ENCODE peak calls at places on chromosomes 4 and X, in seven cellular contexts. B is GM13976, S is NCI-H1930, K is stomach, M is Ammon's horn, F is NCI-H510A, U is Kasumi-1. Y is an unnamed sample.

GRCh38 chr4:3829954-3830773 is 64.0 kb downstream of the ADRA2C start:
- DNase-seq in B (no peak), S (no peak), K (no peak), M (no peak), F (no peak), U (no peak), Y (no peak)

GRCh38 chr4:7868892-7869471 is 70.7 kb downstream of the AFAP1 start:
- DNase-seq in B (no peak), S (no peak), K (no peak), M (no peak), F (no peak), U (no peak), Y (no peak)

GRCh38 chr4:6372649-6373525 is 99.5 kb downstream of the PPP2R2C start:
- DNase-seq in B (peak), S (peak), K (no peak), M (peak), F (peak), U (no peak), Y (peak)

GRCh38 chr4:149823770-149824221 is 8.2 kb upstream of the IQCM start:
- DNase-seq in B (no peak), S (no peak), K (no peak), M (peak), F (no peak), U (no peak), Y (no peak)

GRCh38 chr4:185644408-185644807 is 109.1 kb upstream of the PDLIM3 start:
- DNase-seq in B (no peak), S (no peak), K (no peak), M (no peak), F (no peak), U (no peak), Y (no peak)

GRCh38 chr4:147360301-147360700 is 120.6 kb upstream of the EDNRA start:
- DNase-seq in B (no peak), S (no peak), K (no peak), M (no peak), F (no peak), U (no peak), Y (no peak)

GRCh38 chrX:24253030-24253429 is 60.8 kb downstream of the SUPT20HL2 start:
- DNase-seq in B (no peak), S (no peak), K (no peak), M (no peak), F (no peak), U (no peak), Y (no peak)

GRCh38 chr4:87934157-87934704 is 41.3 kb upstream of the SPP1 start:
- DNase-seq in B (no peak), S (no peak), K (no peak), M (no peak), F (no peak), U (no peak), Y (no peak)

GRCh38 chr4:52822583-52823477 is 39.3 kb upstream of the RASL11B start:
- DNase-seq in B (no peak), S (no peak), K (no peak), M (no peak), F (no peak), U (no peak), Y (no peak)

GRCh38 chrX:19174401-19175025 is 52.2 kb upstream of the ADGRG2 start:
- DNase-seq in B (no peak), S (no peak), K (no peak), M (no peak), F (no peak), U (no peak), Y (no peak)

GRCh38 chr4:6395466-6396228 is 76.8 kb downstream of the PPP2R2C start:
- DNase-seq in B (no peak), S (no peak), K (no peak), M (no peak), F (no peak), U (no peak), Y (no peak)

GRCh38 chr4:169337510-169337909 is 66.8 kb upstream of the SH3RF1 start:
- DNase-seq in B (no peak), S (no peak), K (no peak), M (no peak), F (no peak), U (no peak), Y (no peak)

GRCh38 chr4:18075823-18076433 is 54.4 kb upstream of the LCORL start:
- DNase-seq in B (no peak), S (no peak), K (peak), M (peak), F (no peak), U (peak), Y (peak)

GRCh38 chrX:120468071-120468470 is 1.0 kb downstream of the LAMP2 start:
- DNase-seq in B (peak), S (no peak), K (no peak), M (no peak), F (no peak), U (no peak), Y (peak)

GRCh38 chr4:73311428-73311827 is 52.8 kb upstream of the ANKRD17 start:
- DNase-seq in B (no peak), S (no peak), K (no peak), M (no peak), F (no peak), U (peak), Y (peak)

GRCh38 chr4:8765084-8765483 is 106.6 kb downstream of the HMX1 start:
- DNase-seq in B (no peak), S (no peak), K (no peak), M (no peak), F (no peak), U (no peak), Y (no peak)

GRCh38 chrX:13418126-13419091 is 98.6 kb upstream of the ATXN3L start:
- DNase-seq in B (no peak), S (no peak), K (no peak), M (no peak), F (no peak), U (no peak), Y (no peak)

GRCh38 chr4:82268050-82268825 is 105.6 kb downstream of the HNRNPD start:
- DNase-seq in B (peak), S (peak), K (peak), M (peak), F (peak), U (peak), Y (peak)

GRCh38 chrX:119734897-119735339 is 23.5 kb upstream of the SOWAHD start:
- DNase-seq in B (no peak), S (no peak), K (peak), M (peak), F (peak), U (no peak), Y (no peak)

GRCh38 chr4:183185018-183185417 is 86.0 kb downstream of the WWC2 start:
- DNase-seq in B (no peak), S (no peak), K (no peak), M (no peak), F (no peak), U (no peak), Y (peak)

GRCh38 chrX:56279869-56280268 is 47.7 kb downstream of the KLF8 start:
- DNase-seq in B (no peak), S (no peak), K (no peak), M (no peak), F (no peak), U (no peak), Y (no peak)

GRCh38 chrX:20515841-20516461 is 249.2 kb upstream of the RPS6KA3 start:
- DNase-seq in B (peak), S (no peak), K (no peak), M (no peak), F (no peak), U (peak), Y (peak)

GRCh38 chr4:106358899-106359298 is 9.7 kb downstream of the GIMD1 start:
- DNase-seq in B (no peak), S (no peak), K (no peak), M (no peak), F (no peak), U (peak), Y (peak)

GRCh38 chr4:2832309-2832980 is 11.2 kb upstream of the ADD1 start:
- DNase-seq in B (peak), S (no peak), K (no peak), M (no peak), F (no peak), U (no peak), Y (no peak)

GRCh38 chr4:108821056-108821925 is 58.4 kb upstream of the ETNPPL start:
- DNase-seq in B (no peak), S (no peak), K (no peak), M (no peak), F (no peak), U (no peak), Y (no peak)

GRCh38 chr4:113080050-113080449 is 30.6 kb downstream of the ANK2 start:
- DNase-seq in B (no peak), S (no peak), K (no peak), M (peak), F (no peak), U (no peak), Y (no peak)

GRCh38 chr4:180455226-180455625 is 1788.0 kb upstream of the TENM3 start:
- DNase-seq in B (no peak), S (no peak), K (no peak), M (no peak), F (peak), U (no peak), Y (no peak)

GRCh38 chr4:88573995-88574394 is 18.3 kb upstream of the HERC3 start:
- DNase-seq in B (no peak), S (no peak), K (no peak), M (no peak), F (no peak), U (no peak), Y (no peak)

GRCh38 chrX:132086717-132087116 is 41.1 kb downstream of the FRMD7 start:
- DNase-seq in B (no peak), S (no peak), K (no peak), M (no peak), F (no peak), U (no peak), Y (no peak)

GRCh38 chrX:29407357-29407756 is 808.0 kb upstream of the MAGEB2 start:
- DNase-seq in B (no peak), S (no peak), K (no peak), M (no peak), F (no peak), U (no peak), Y (no peak)

GRCh38 chr4:76950052-76950845 is 697 bp downstream of the SEPTIN11 start:
- DNase-seq in B (peak), S (no peak), K (peak), M (peak), F (no peak), U (peak), Y (peak)

GRCh38 chr4:6475492-6476020 is 3.1 kb upstream of the PPP2R2C start:
- DNase-seq in B (no peak), S (no peak), K (no peak), M (no peak), F (no peak), U (no peak), Y (no peak)

GRCh38 chr4:87559090-87559837 is 30.1 kb upstream of the SPARCL1 start:
- DNase-seq in B (no peak), S (no peak), K (peak), M (no peak), F (peak), U (peak), Y (peak)

GRCh38 chrX:15474058-15474457 is 19.1 kb downstream of the PIR start:
- DNase-seq in B (no peak), S (no peak), K (no peak), M (no peak), F (peak), U (no peak), Y (no peak)